ENCODE peak calls at places on chromosomes 3 and 15, in five cellular contexts. U is AG04450, N is transverse colon, G is KBM-7, V is iPS-NIHi11. J is an unnamed sample.

GRCh38 chr15:88782465-88782864 is 20.8 kb upstream of the ACAN start:
- DNase-seq in U (no peak), N (no peak), G (no peak), V (no peak), J (no peak)

GRCh38 chr3:189988322-189988721 is 132.4 kb downstream of the P3H2 start:
- DNase-seq in U (no peak), N (no peak), G (no peak), V (no peak), J (no peak)

GRCh38 chr3:194265505-194265892 is 85.6 kb downstream of the CPN2 start:
- DNase-seq in U (peak), N (peak), G (no peak), V (peak), J (no peak)

GRCh38 chr3:126258670-126259069 is 78.3 kb upstream of the ALDH1L1 start:
- DNase-seq in U (no peak), N (no peak), G (no peak), V (no peak), J (peak)

GRCh38 chr3:71581451-71581980 is 2.0 kb downstream of the FOXP1 start:
- DNase-seq in U (no peak), N (peak), G (peak), V (peak), J (peak)

GRCh38 chr3:115975353-115975752 is 352.0 kb downstream of the GAP43 start:
- DNase-seq in U (peak), N (no peak), G (no peak), V (no peak), J (no peak)

GRCh38 chr3:38121832-38122461 is 15.0 kb downstream of the ACAA1 start:
- DNase-seq in U (no peak), N (no peak), G (no peak), V (no peak), J (no peak)

GRCh38 chr3:30658328-30659052 is 52.1 kb downstream of the TGFBR2 start:
- DNase-seq in U (peak), N (no peak), G (peak), V (no peak), J (peak)

GRCh38 chr3:194961555-194961954 is 275.9 kb downstream of the FAM43A start:
- DNase-seq in U (no peak), N (no peak), G (no peak), V (no peak), J (no peak)

GRCh38 chr15:40271915-40272712 is 10.8 kb downstream of the ANKRD63 start:
- DNase-seq in U (no peak), N (no peak), G (no peak), V (no peak), J (no peak)

GRCh38 chr15:57762302-57762701 is 55.8 kb downstream of the POLR2M start:
- DNase-seq in U (no peak), N (no peak), G (no peak), V (no peak), J (peak)

GRCh38 chr3:184186184-184186901 is at the start of gene ABCF3:
- DNase-seq in U (no peak), N (peak), G (no peak), V (no peak), J (peak)

GRCh38 chr3:179020112-179020511 is 51.5 kb downstream of the ZMAT3 start:
- DNase-seq in U (no peak), N (no peak), G (no peak), V (no peak), J (no peak)

GRCh38 chr3:163039636-163040035 is 1543.0 kb downstream of the OTOL1 start:
- DNase-seq in U (no peak), N (no peak), G (no peak), V (no peak), J (no peak)

GRCh38 chr3:170038434-170039110 is 777 bp downstream of the GPR160 start:
- DNase-seq in U (no peak), N (peak), G (peak), V (peak), J (peak)

GRCh38 chr15:72167445-72167844 is 30.1 kb downstream of the GRAMD2A start:
- DNase-seq in U (no peak), N (no peak), G (no peak), V (no peak), J (no peak)

GRCh38 chr3:66991478-66991877 is 6.6 kb upstream of the KBTBD8 start:
- DNase-seq in U (peak), N (no peak), G (peak), V (no peak), J (peak)

GRCh38 chr3:150341893-150342292 is 66.2 kb upstream of the TSC22D2 start:
- DNase-seq in U (no peak), N (no peak), G (no peak), V (no peak), J (no peak)

GRCh38 chr3:72665701-72666443 is 182.4 kb downstream of the SHQ1 start:
- DNase-seq in U (no peak), N (peak), G (peak), V (peak), J (peak)

GRCh38 chr3:29083081-29083480 is 197.8 kb upstream of the RBMS3 start:
- DNase-seq in U (no peak), N (no peak), G (no peak), V (no peak), J (no peak)

GRCh38 chr3:73473578-73474448 is 150.9 kb downstream of the PDZRN3 start:
- DNase-seq in U (no peak), N (no peak), G (no peak), V (no peak), J (no peak)

GRCh38 chr3:42369304-42369703 is 41.1 kb downstream of the LYZL4 start:
- DNase-seq in U (no peak), N (peak), G (peak), V (peak), J (no peak)

GRCh38 chr15:100226107-100226506 is 115.7 kb downstream of the ADAMTS17 start:
- DNase-seq in U (no peak), N (no peak), G (no peak), V (no peak), J (no peak)

GRCh38 chr3:85304360-85304964 is 345.7 kb downstream of the CADM2 start:
- DNase-seq in U (no peak), N (no peak), G (no peak), V (no peak), J (no peak)

GRCh38 chr15:38389924-38390542 is 63.9 kb upstream of the FAM98B start:
- DNase-seq in U (no peak), N (peak), G (peak), V (peak), J (peak)

GRCh38 chr3:149468504-149469212 is 5.8 kb upstream of the TM4SF4 start:
- DNase-seq in U (no peak), N (no peak), G (no peak), V (no peak), J (no peak)

GRCh38 chr3:30666564-30667249 is 60.3 kb downstream of the TGFBR2 start:
- DNase-seq in U (no peak), N (no peak), G (no peak), V (no peak), J (no peak)

GRCh38 chr3:71784914-71785593 is at the start of gene PROK2:
- DNase-seq in U (no peak), N (no peak), G (no peak), V (peak), J (peak)